ENCODE peak calls at places on chromosomes 16 and 17, in six cellular contexts. One of them, this sample, is unnamed.
A peak's percentile ranks its signal among the peaks of the same experiment; 100 is the strongest.

GRCh38 chr17:16521070-16521727 is 29.2 kb upstream of the LRRC75A start:
- DNase-seq in H1: peak; percentile 39
- DNase-seq in K562: peak; percentile 72
- DNase-seq in GM12878: peak; percentile 39
- DNase-seq in SK-N-SH: peak; percentile 83
- DNase-seq in HepG2: peak; percentile 87
- DNase-seq in this sample: peak; percentile 77

GRCh38 chr17:57662644-57663308 is 82.3 kb downstream of the CCDC182 start:
- DNase-seq in H1: peak; percentile 82
- DNase-seq in K562: peak; percentile 99
- DNase-seq in GM12878: no peak
- DNase-seq in SK-N-SH: peak; percentile 97
- DNase-seq in HepG2: peak; percentile 12
- DNase-seq in this sample: peak; percentile 87

GRCh38 chr17:1006054-1006453 is 9.1 kb downstream of the TIMM22 start:
- DNase-seq in H1: no peak
- DNase-seq in K562: no peak
- DNase-seq in GM12878: no peak
- DNase-seq in SK-N-SH: peak; percentile 23
- DNase-seq in HepG2: no peak
- DNase-seq in this sample: no peak

GRCh38 chr17:9307313-9307998 is 268.2 kb downstream of the STX8 start:
- DNase-seq in H1: no peak
- DNase-seq in K562: no peak
- DNase-seq in GM12878: no peak
- DNase-seq in SK-N-SH: no peak
- DNase-seq in HepG2: no peak
- DNase-seq in this sample: no peak

GRCh38 chr17:71224824-71225575 is 895.8 kb upstream of the SOX9 start:
- DNase-seq in H1: no peak
- DNase-seq in K562: no peak
- DNase-seq in GM12878: no peak
- DNase-seq in SK-N-SH: peak; percentile 59
- DNase-seq in HepG2: no peak
- DNase-seq in this sample: no peak

GRCh38 chr17:55161935-55162555 is 102.7 kb upstream of the HLF start:
- DNase-seq in H1: no peak
- DNase-seq in K562: no peak
- DNase-seq in GM12878: no peak
- DNase-seq in SK-N-SH: no peak
- DNase-seq in HepG2: peak; percentile 31
- DNase-seq in this sample: no peak

GRCh38 chr17:43146649-43147048 is 21.5 kb upstream of the BRCA1 start:
- DNase-seq in H1: no peak
- DNase-seq in K562: no peak
- DNase-seq in GM12878: no peak
- DNase-seq in SK-N-SH: no peak
- DNase-seq in HepG2: no peak
- DNase-seq in this sample: no peak

GRCh38 chr16:89711601-89712475 is 8.9 kb downstream of the VPS9D1 start:
- DNase-seq in H1: no peak
- DNase-seq in K562: peak; percentile 98
- DNase-seq in GM12878: no peak
- DNase-seq in SK-N-SH: peak; percentile 100
- DNase-seq in HepG2: no peak
- DNase-seq in this sample: no peak

GRCh38 chr17:39626671-39627169 is at the start of gene PPP1R1B:
- DNase-seq in H1: no peak
- DNase-seq in K562: no peak
- DNase-seq in GM12878: no peak
- DNase-seq in SK-N-SH: peak; percentile 71
- DNase-seq in HepG2: no peak
- DNase-seq in this sample: no peak

GRCh38 chr17:4721203-4722135 is 9.8 kb upstream of the MED11 start:
- DNase-seq in H1: no peak
- DNase-seq in K562: peak; percentile 73
- DNase-seq in GM12878: no peak
- DNase-seq in SK-N-SH: no peak
- DNase-seq in HepG2: peak; percentile 95
- DNase-seq in this sample: peak; percentile 76

GRCh38 chr17:33292184-33292980 is 713 bp downstream of the ASIC2 start:
- DNase-seq in H1: peak; percentile 21
- DNase-seq in K562: peak; percentile 27
- DNase-seq in GM12878: no peak
- DNase-seq in SK-N-SH: peak; percentile 81
- DNase-seq in HepG2: no peak
- DNase-seq in this sample: no peak

GRCh38 chr16:12315330-12316138 is 339.0 kb downstream of the SNX29 start:
- DNase-seq in H1: no peak
- DNase-seq in K562: no peak
- DNase-seq in GM12878: no peak
- DNase-seq in SK-N-SH: no peak
- DNase-seq in HepG2: peak; percentile 91
- DNase-seq in this sample: no peak
- TF ChIP-seq GABPA in H1: no peak
- TF ChIP-seq GABPA in K562: no peak
- TF ChIP-seq GABPA in GM12878: no peak
- TF ChIP-seq GABPA in SK-N-SH: no peak
- TF ChIP-seq GABPA in HepG2: peak; percentile 28
- TF ChIP-seq GABPA in this sample: no peak

GRCh38 chr17:63433746-63434591 is 12.1 kb downstream of the CYB561 start:
- DNase-seq in H1: no peak
- DNase-seq in K562: no peak
- DNase-seq in GM12878: no peak
- DNase-seq in SK-N-SH: peak; percentile 64
- DNase-seq in HepG2: no peak
- DNase-seq in this sample: no peak
- TF ChIP-seq POLR2AphosphoS5 in H1: no peak
- TF ChIP-seq POLR2AphosphoS5 in K562: no peak
- TF ChIP-seq POLR2AphosphoS5 in GM12878: no peak
- TF ChIP-seq POLR2AphosphoS5 in SK-N-SH: no peak
- TF ChIP-seq POLR2AphosphoS5 in HepG2: no peak
- TF ChIP-seq POLR2AphosphoS5 in this sample: no peak

DNA sequence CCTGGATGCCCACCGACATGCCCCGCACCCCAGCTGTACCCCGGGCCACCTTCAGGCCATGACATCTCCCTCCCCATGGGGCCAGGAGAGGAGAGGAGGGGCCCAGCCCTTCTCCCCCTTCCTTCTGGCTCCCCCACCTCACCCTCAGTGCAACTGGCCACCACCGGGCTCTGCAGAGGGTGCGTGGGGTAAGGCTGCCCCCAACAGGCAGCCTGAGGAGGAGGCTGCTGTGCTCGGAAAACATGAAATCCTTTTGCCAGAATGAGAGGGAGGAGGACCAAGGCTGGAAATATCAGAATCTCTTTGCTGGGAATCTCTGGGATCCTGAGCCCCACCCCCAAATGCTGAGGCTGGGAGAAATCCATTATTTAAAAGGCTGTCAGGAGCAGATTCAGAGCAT is 68.4 kb downstream of the CCT6B start:
- DNase-seq in H1: peak; percentile 21
- DNase-seq in K562: peak; percentile 60
- DNase-seq in GM12878: no peak
- DNase-seq in SK-N-SH: peak; percentile 86
- DNase-seq in HepG2: no peak
- DNase-seq in this sample: peak; percentile 32
- TF ChIP-seq GABPA in H1: no peak
- TF ChIP-seq GABPA in K562: no peak
- TF ChIP-seq GABPA in GM12878: no peak
- TF ChIP-seq GABPA in SK-N-SH: no peak
- TF ChIP-seq GABPA in HepG2: no peak
- TF ChIP-seq GABPA in this sample: no peak

GRCh38 chr17:77324227-77324626 is 183.5 kb downstream of the SEC14L1 start:
- DNase-seq in H1: no peak
- DNase-seq in K562: no peak
- DNase-seq in GM12878: no peak
- DNase-seq in SK-N-SH: peak; percentile 24
- DNase-seq in HepG2: no peak
- DNase-seq in this sample: no peak

GRCh38 chr17:77320501-77321256 is 179.9 kb downstream of the SEC14L1 start:
- DNase-seq in H1: no peak
- DNase-seq in K562: peak; percentile 51
- DNase-seq in GM12878: peak; percentile 85
- DNase-seq in SK-N-SH: peak; percentile 37
- DNase-seq in HepG2: no peak
- DNase-seq in this sample: peak; percentile 73

GRCh38 chr17:77322534-77323412 is 182.0 kb downstream of the SEC14L1 start:
- DNase-seq in H1: no peak
- DNase-seq in K562: peak; percentile 64
- DNase-seq in GM12878: no peak
- DNase-seq in SK-N-SH: peak; percentile 76
- DNase-seq in HepG2: peak; percentile 85
- DNase-seq in this sample: peak; percentile 60

GRCh38 chr17:77323413-77324171 is 182.8 kb downstream of the SEC14L1 start:
- DNase-seq in H1: no peak
- DNase-seq in K562: peak; percentile 77
- DNase-seq in GM12878: no peak
- DNase-seq in SK-N-SH: peak; percentile 61
- DNase-seq in HepG2: no peak
- DNase-seq in this sample: no peak

DNA sequence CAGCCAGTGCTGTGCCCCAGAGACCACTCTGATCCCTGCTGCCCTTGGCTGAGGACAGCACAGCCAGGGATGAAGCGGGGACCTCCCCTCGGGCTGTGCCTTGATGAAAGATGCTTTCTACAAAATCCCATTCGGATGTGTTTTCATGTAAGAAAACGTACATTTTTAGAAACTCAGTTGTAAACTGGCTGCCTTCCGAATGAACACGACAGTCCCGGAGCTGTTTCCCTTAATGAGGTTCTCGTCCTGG is 181.4 kb downstream of the SEC14L1 start:
- DNase-seq in H1: no peak
- DNase-seq in K562: no peak
- DNase-seq in GM12878: no peak
- DNase-seq in SK-N-SH: no peak
- DNase-seq in HepG2: no peak
- DNase-seq in this sample: no peak
- TF ChIP-seq POLR2AphosphoS5 in H1: no peak
- TF ChIP-seq POLR2AphosphoS5 in K562: no peak
- TF ChIP-seq POLR2AphosphoS5 in GM12878: no peak
- TF ChIP-seq POLR2AphosphoS5 in SK-N-SH: no peak
- TF ChIP-seq POLR2AphosphoS5 in HepG2: no peak
- TF ChIP-seq POLR2AphosphoS5 in this sample: no peak

This sample was measured in HL-60.